ENCODE peak calls at places on chromosomes 6 and 20, in five cellular contexts. E is WERI-Rb-1, V is left ventricle myocardium inferior, P is fibroblast of lung, L is psoas muscle. F is an unnamed sample.

GRCh38 chr6:84141506-84141905 is 85.9 kb downstream of the CEP162 start:
- DNase-seq in P (no peak), V (no peak), E (no peak), L (no peak), F (no peak)

GRCh38 chr20:40191573-40191972 is 497.5 kb downstream of the MAFB start:
- DNase-seq in P (no peak), L (no peak), V (no peak), E (no peak), F (no peak)

GRCh38 chr6:8172510-8172909 is 70.2 kb upstream of the EEF1E1 start:
- DNase-seq in V (no peak), L (no peak), P (no peak), E (no peak), F (no peak)

GRCh38 chr6:139577124-139577800 is 202.8 kb upstream of the CITED2 start:
- DNase-seq in E (no peak), L (no peak), V (no peak), P (no peak), F (no peak)

GRCh38 chr6:33433001-33433559 is 13.2 kb downstream of the SYNGAP1 start:
- DNase-seq in E (no peak), V (no peak), L (no peak), P (no peak), F (no peak)

GRCh38 chr6:72425003-72425681 is 196.7 kb upstream of the KCNQ5 start:
- DNase-seq in P (peak), V (no peak), E (no peak), L (no peak), F (no peak)

GRCh38 chr20:48525400-48525799 is 302.4 kb downstream of the PREX1 start:
- DNase-seq in P (no peak), L (no peak), E (no peak), V (no peak), F (no peak)

GRCh38 chr20:23061713-23062561 is 12.5 kb upstream of the THBD start:
- DNase-seq in E (no peak), V (peak), P (peak), L (peak), F (no peak)

GRCh38 chr6:4225207-4225872 is 90.0 kb upstream of the ECI2 start:
- DNase-seq in E (peak), V (no peak), L (no peak), P (peak), F (peak)

GRCh38 chr6:118606268-118606667 is 45.1 kb downstream of the CEP85L start:
- DNase-seq in E (no peak), L (no peak), P (no peak), V (no peak), F (no peak)

GRCh38 chr6:134375199-134375598 is 57.3 kb upstream of the SGK1 start:
- DNase-seq in E (no peak), V (no peak), L (no peak), P (no peak), F (no peak)

GRCh38 chr6:131929227-131929626 is 21.9 kb downstream of the CCN2 start:
- DNase-seq in P (no peak), V (no peak), E (peak), L (no peak), F (no peak)

GRCh38 chr6:34529665-34530327 is 26.3 kb downstream of the SPDEF start:
- DNase-seq in L (no peak), V (peak), E (no peak), P (no peak), F (peak)

GRCh38 chr20:3237958-3238615 is 903 bp downstream of the SLC4A11 start:
- DNase-seq in V (no peak), E (no peak), L (no peak), P (no peak), F (no peak)

GRCh38 chr6:23311211-23311610 is 741.8 kb downstream of the HDGFL1 start:
- DNase-seq in P (no peak), V (no peak), L (no peak), E (no peak), F (no peak)

GRCh38 chr20:3209023-3209945 is at the start of gene ITPA:
- DNase-seq in P (peak), L (peak), V (peak), E (peak), F (peak)

GRCh38 chr6:15436451-15436850 is 190.6 kb downstream of the JARID2 start:
- DNase-seq in V (no peak), L (no peak), E (no peak), P (no peak), F (no peak)

GRCh38 chr20:57724610-57725405 is 15.0 kb upstream of the PMEPA1 start:
- DNase-seq in P (no peak), L (peak), V (no peak), E (no peak), F (no peak)

GRCh38 chr20:41694796-41695195 is 76.6 kb upstream of the CHD6 start:
- DNase-seq in P (no peak), E (no peak), V (no peak), L (no peak), F (no peak)

GRCh38 chr20:63740070-63740500 is 509 bp downstream of the SLC2A4RG start:
- DNase-seq in L (peak), V (peak), E (no peak), P (peak), F (peak)

GRCh38 chr6:30508890-30509736 is 19.8 kb downstream of the HLA-E start:
- DNase-seq in P (no peak), E (no peak), L (no peak), V (no peak), F (no peak)

GRCh38 chr6:85670573-85670972 is 27.9 kb upstream of the SYNCRIP start:
- DNase-seq in L (no peak), E (no peak), P (peak), V (no peak), F (peak)

GRCh38 chr6:25229671-25230321 is 49.4 kb upstream of the CARMIL1 start:
- DNase-seq in E (no peak), L (no peak), P (peak), V (no peak), F (peak)

GRCh38 chr6:142416179-142416578 is 114.4 kb downstream of the ADGRG6 start:
- DNase-seq in V (no peak), L (no peak), E (no peak), P (peak), F (no peak)

GRCh38 chr6:97465877-97466710 is 183.1 kb upstream of the MMS22L start:
- DNase-seq in P (no peak), V (no peak), E (no peak), L (no peak), F (no peak)

GRCh38 chr20:44784688-44785087 is 25.7 kb downstream of the RIMS4 start:
- DNase-seq in V (no peak), P (no peak), L (no peak), E (no peak), F (no peak)

GRCh38 chr20:56625837-56626236 is 3.3 kb upstream of the TFAP2C start:
- DNase-seq in P (no peak), E (no peak), L (no peak), V (no peak), F (no peak)

DNA sequence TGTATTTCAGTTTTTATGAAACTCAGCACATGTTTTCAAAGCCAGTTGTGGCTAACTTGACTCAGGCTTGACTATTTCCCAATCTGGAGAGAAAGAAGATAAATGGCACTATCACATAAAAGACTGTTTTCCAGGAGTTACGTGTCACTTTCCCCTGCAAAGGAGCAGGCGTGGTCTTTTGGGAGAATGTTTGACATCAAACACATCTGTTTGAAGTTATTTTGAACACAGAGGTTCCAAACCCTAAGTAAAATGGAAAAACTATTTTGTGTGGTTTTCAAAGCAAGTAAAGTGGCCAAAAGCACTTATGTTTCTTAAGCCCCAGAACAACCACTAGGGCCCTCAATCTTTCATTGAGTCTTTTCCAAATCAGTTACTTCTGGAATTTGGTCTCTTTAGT is 89.7 kb downstream of the FOXF2 start:
- DNase-seq in V (no peak), P (peak), L (no peak), E (no peak), F (no peak)
- TF ChIP-seq CTCF in V (no peak), P (peak), L (no peak), E (no peak), F (no peak)

GRCh38 chr20:4602297-4602631 is 119.4 kb upstream of the PRND start:
- DNase-seq in L (no peak), E (no peak), P (peak), V (no peak), F (no peak)
- TF ChIP-seq CTCF in L (no peak), E (no peak), P (peak), V (no peak), F (no peak)

GRCh38 chr20:36506253-36506652 is 35.1 kb upstream of the MYL9 start:
- DNase-seq in P (peak), E (no peak), L (no peak), V (no peak), F (peak)

GRCh38 chr20:36507746-36508145 is 33.6 kb upstream of the MYL9 start:
- DNase-seq in V (no peak), E (no peak), L (no peak), P (no peak), F (no peak)

GRCh38 chr20:36499723-36500501 is 41.4 kb upstream of the MYL9 start:
- DNase-seq in V (no peak), P (no peak), E (no peak), L (no peak), F (no peak)

GRCh38 chr20:36501367-36502006 is 39.8 kb upstream of the MYL9 start:
- DNase-seq in E (no peak), L (no peak), P (no peak), V (no peak), F (no peak)

GRCh38 chr20:36504295-36504694 is 37.0 kb upstream of the MYL9 start:
- DNase-seq in L (no peak), P (no peak), V (no peak), E (no peak), F (no peak)
- TF ChIP-seq CTCF in L (no peak), P (no peak), V (no peak), E (no peak), F (no peak)

DNA sequence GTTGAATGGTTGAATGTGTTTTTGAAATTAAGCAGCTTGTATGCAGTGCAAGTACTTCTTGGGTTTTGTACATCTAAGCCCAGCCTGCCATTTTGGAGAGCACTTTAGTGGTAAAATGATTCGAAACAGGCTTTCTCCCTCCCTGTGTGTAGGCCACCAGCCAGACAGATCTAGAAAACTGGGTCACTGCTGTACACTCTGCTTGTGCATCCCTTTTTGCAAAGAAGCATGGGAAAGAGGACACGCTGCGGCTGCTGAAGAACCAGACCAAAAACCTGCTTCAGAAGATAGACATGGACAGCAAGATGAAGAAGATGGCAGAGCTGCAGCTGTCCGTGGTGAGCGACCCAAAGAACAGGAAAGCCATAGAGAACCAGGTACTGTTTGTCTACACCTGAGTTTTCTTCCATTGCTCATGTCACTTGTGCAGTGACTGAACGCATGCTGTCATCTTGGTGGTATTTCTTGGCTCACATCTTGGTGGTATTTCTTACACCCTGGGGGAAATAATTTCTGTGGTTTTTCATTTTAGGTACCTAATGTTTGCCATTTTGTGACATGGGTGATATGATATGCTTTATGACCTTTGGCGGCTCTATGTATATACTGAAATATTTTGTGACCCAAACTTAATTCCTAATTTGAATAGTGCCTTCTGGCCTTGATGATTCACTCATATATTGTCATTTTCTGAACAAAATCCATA is 115.7 kb upstream of the CLDN20 start:
- DNase-seq in E (no peak), L (no peak), P (no peak), V (no peak), F (no peak)
- TF ChIP-seq CTCF in E (no peak), L (no peak), P (no peak), V (no peak), F (no peak)

F was measured in Calu3.